ENCODE peak calls at places on chromosomes 2 and 18, in seven cellular contexts. C is NCI-H345, K is naive B cell, J is NCI-H1417, I is COR-L47, H is mesendoderm, U is HT1080. A is an unnamed sample.

GRCh38 chr2:194166818-194167217 is 1490.2 kb upstream of the SLC39A10 start:
- DNase-seq in C (peak; percentile 11), K (no peak), J (no peak), I (peak; percentile 35), H (peak; percentile 48), U (peak; percentile 33), A (no peak)

GRCh38 chr2:214747992-214748391 is 61.5 kb downstream of the BARD1 start:
- DNase-seq in C (no peak), K (no peak), J (no peak), I (no peak), H (no peak), U (no peak), A (no peak)

GRCh38 chr2:241506793-241507429 is 1.5 kb downstream of the STK25 start:
- DNase-seq in C (no peak), K (no peak), J (no peak), I (no peak), H (peak; percentile 47), U (no peak), A (no peak)

GRCh38 chr2:86783615-86784339 is 6.9 kb downstream of the CD8A start:
- DNase-seq in C (no peak), K (peak; percentile 30), J (no peak), I (no peak), H (no peak), U (no peak), A (no peak)

GRCh38 chr2:121095257-121096080 is 189.5 kb downstream of the TFCP2L1 start:
- DNase-seq in C (peak; percentile 70), K (no peak), J (peak; percentile 65), I (peak; percentile 84), H (peak; percentile 87), U (peak; percentile 54), A (peak; percentile 49)

GRCh38 chr2:213119061-213119809 is 32.2 kb downstream of the IKZF2 start:
- DNase-seq in C (no peak), K (peak; percentile 21), J (no peak), I (no peak), H (no peak), U (peak; percentile 91), A (no peak)

GRCh38 chr18:72601481-72601880 is 57.3 kb upstream of the CBLN2 start:
- DNase-seq in C (no peak), K (no peak), J (no peak), I (no peak), H (peak; percentile 44), U (no peak), A (no peak)

GRCh38 chr2:233400961-233401360 is 46.7 kb downstream of the DGKD start:
- DNase-seq in C (no peak), K (no peak), J (no peak), I (no peak), H (no peak), U (no peak), A (no peak)

GRCh38 chr2:152134488-152135280 is 35.8 kb upstream of the CACNB4 start:
- DNase-seq in C (no peak), K (no peak), J (no peak), I (no peak), H (peak; percentile 27), U (peak; percentile 46), A (no peak)

GRCh38 chr2:222714361-222715256 is 43.2 kb downstream of the MOGAT1 start:
- DNase-seq in C (peak; percentile 13), K (no peak), J (no peak), I (no peak), H (no peak), U (no peak), A (no peak)

GRCh38 chr2:137009953-137010352 is 244.6 kb downstream of the THSD7B start:
- DNase-seq in C (no peak), K (no peak), J (no peak), I (no peak), H (no peak), U (no peak), A (no peak)

GRCh38 chr18:22490429-22490846 is 72.7 kb upstream of the CTAGE1 start:
- DNase-seq in C (no peak), K (no peak), J (no peak), I (no peak), H (no peak), U (no peak), A (no peak)

GRCh38 chr2:3288455-3289163 is 89.0 kb downstream of the EIPR1 start:
- DNase-seq in C (no peak), K (no peak), J (no peak), I (peak; percentile 84), H (no peak), U (no peak), A (no peak)

GRCh38 chr2:104388296-104388695 is 465.6 kb upstream of the POU3F3 start:
- DNase-seq in C (no peak), K (no peak), J (no peak), I (no peak), H (peak; percentile 97), U (no peak), A (no peak)

GRCh38 chr2:133317161-133317560 is 251.1 kb downstream of the NCKAP5 start:
- DNase-seq in C (no peak), K (no peak), J (peak; percentile 29), I (no peak), H (no peak), U (no peak), A (no peak)

GRCh38 chr2:80560298-80560697 is 255.7 kb upstream of the LRRTM1 start:
- DNase-seq in C (no peak), K (no peak), J (no peak), I (no peak), H (no peak), U (no peak), A (no peak)

GRCh38 chr2:236550701-236551465 is 18.7 kb upstream of the ACKR3 start:
- DNase-seq in C (no peak), K (peak; percentile 59), J (peak; percentile 10), I (no peak), H (no peak), U (no peak), A (no peak)

GRCh38 chr2:173355132-173355865 is 627 bp downstream of the CDCA7 start:
- DNase-seq in C (peak; percentile 61), K (peak; percentile 10), J (peak; percentile 29), I (peak; percentile 37), H (peak; percentile 87), U (peak; percentile 44), A (no peak)

GRCh38 chr2:149307014-149307413 is 23.4 kb upstream of the LYPD6 start:
- DNase-seq in C (no peak), K (no peak), J (no peak), I (no peak), H (no peak), U (no peak), A (no peak)

GRCh38 chr2:154704991-154705390 is 6.5 kb downstream of the KCNJ3 start:
- DNase-seq in C (no peak), K (no peak), J (no peak), I (no peak), H (no peak), U (no peak), A (no peak)

GRCh38 chr2:56372071-56372656 is 188.4 kb downstream of the CCDC85A start:
- DNase-seq in C (no peak), K (no peak), J (no peak), I (no peak), H (no peak), U (no peak), A (no peak)

GRCh38 chr2:7951001-7951400 is 730.9 kb upstream of the ID2 start:
- DNase-seq in C (no peak), K (no peak), J (no peak), I (no peak), H (no peak), U (no peak), A (no peak)

GRCh38 chr2:65267008-65267407 is 39.4 kb downstream of the ACTR2 start:
- DNase-seq in C (peak; percentile 19), K (no peak), J (no peak), I (no peak), H (no peak), U (no peak), A (no peak)

GRCh38 chr18:6414723-6415362 is at the start of gene L3MBTL4:
- DNase-seq in C (peak; percentile 78), K (peak; percentile 54), J (peak; percentile 20), I (peak; percentile 64), H (peak; percentile 38), U (no peak), A (no peak)

GRCh38 chr2:191724015-191724414 is 46.1 kb downstream of the NABP1 start:
- DNase-seq in C (peak; percentile 5), K (peak; percentile 21), J (peak; percentile 22), I (no peak), H (no peak), U (no peak), A (peak; percentile 22)

GRCh38 chr2:71614976-71615768 is 161.8 kb downstream of the DYSF start:
- DNase-seq in C (no peak), K (no peak), J (no peak), I (no peak), H (no peak), U (no peak), A (no peak)

GRCh38 chr2:236712961-236713673 is 143.5 kb downstream of the ACKR3 start:
- DNase-seq in C (no peak), K (no peak), J (no peak), I (no peak), H (no peak), U (no peak), A (no peak)